ENCODE peak calls at places on chromosomes 5 and 9, in nine cellular contexts. G is H1, A is uterus, B is body of pancreas, U is heart left ventricle, P is gastrocnemius medialis, R is endothelial cell of umbilical vein, Q is suprapubic skin, V is HCT116. M is an unnamed sample.
A peak's percentile ranks its signal among the peaks of the same experiment; 100 is the strongest.

GRCh38 chr5:177601577-177602457 is 1.9 kb downstream of the B4GALT7 start:
- DNase-seq in R (no peak), G (no peak), P (no peak), V (no peak), Q (no peak), A (no peak), B (no peak), U (no peak), M (no peak)

GRCh38 chr9:91119679-91120078 is 242.0 kb downstream of the AUH start:
- DNase-seq in Q (no peak), A (no peak), R (no peak), G (no peak), V (no peak), U (no peak), P (no peak), B (no peak), M (no peak)

GRCh38 chr9:128636024-128636390 is 20.6 kb downstream of the DYNC2I2 start:
- DNase-seq in R (no peak), G (peak; percentile 41), B (peak; percentile 92), Q (no peak), A (no peak), V (no peak), P (no peak), U (peak; percentile 76), M (no peak)

GRCh38 chr9:131839281-131840084 is 99.6 kb upstream of the RAPGEF1 start:
- DNase-seq in G (no peak), V (peak; percentile 33), U (no peak), B (no peak), P (no peak), A (no peak), Q (no peak), R (no peak), M (no peak)

GRCh38 chr5:27308151-27308550 is 269.8 kb upstream of the CDH9 start:
- DNase-seq in V (no peak), R (no peak), Q (no peak), U (no peak), G (no peak), A (no peak), P (no peak), B (no peak), M (no peak)

GRCh38 chr5:25119654-25120053 is 474.9 kb upstream of the CDH10 start:
- DNase-seq in G (no peak), A (no peak), Q (no peak), P (no peak), B (no peak), V (no peak), R (no peak), U (no peak), M (no peak)

GRCh38 chr9:37997636-37998374 is 71.2 kb downstream of the SHB start:
- DNase-seq in B (no peak), U (no peak), R (no peak), P (no peak), A (no peak), Q (no peak), G (no peak), V (no peak), M (no peak)

GRCh38 chr9:99326112-99326916 is 104.2 kb downstream of the SEC61B start:
- DNase-seq in A (no peak), B (no peak), V (no peak), G (no peak), U (no peak), Q (no peak), P (no peak), R (peak; percentile 16), M (no peak)

GRCh38 chr5:152405145-152405544 is at the start of gene NMUR2:
- DNase-seq in A (no peak), B (peak; percentile 8), G (peak; percentile 31), P (no peak), R (no peak), Q (no peak), U (no peak), V (no peak), M (no peak)

GRCh38 chr9:83032065-83032625 is 30.8 kb downstream of the RASEF start:
- DNase-seq in G (no peak), R (no peak), A (no peak), Q (no peak), B (peak; percentile 42), P (no peak), V (no peak), U (no peak), M (no peak)

GRCh38 chr9:108575286-108575685 is 280.5 kb downstream of the ACTL7B start:
- DNase-seq in Q (no peak), P (no peak), R (no peak), A (no peak), U (no peak), B (no peak), G (no peak), V (no peak), M (no peak)

GRCh38 chr5:154493274-154493673 is 15.2 kb upstream of the HAND1 start:
- DNase-seq in R (no peak), A (no peak), P (no peak), Q (peak; percentile 34), U (no peak), V (no peak), B (no peak), G (no peak), M (no peak)

GRCh38 chr5:158390556-158390955 is 531.6 kb upstream of the CLINT1 start:
- DNase-seq in A (no peak), U (no peak), Q (no peak), R (peak; percentile 95), V (no peak), P (no peak), B (no peak), G (no peak), M (no peak)

GRCh38 chr5:18394154-18394804 is 760.0 kb downstream of the TAF11L14 start:
- DNase-seq in R (peak; percentile 40), V (no peak), G (peak; percentile 71), P (no peak), B (peak; percentile 60), A (no peak), U (no peak), Q (no peak), M (peak; percentile 55)

GRCh38 chr5:134113908-134114875 is at the start of gene TCF7:
- DNase-seq in Q (peak; percentile 81), R (peak; percentile 59), B (peak; percentile 86), A (peak; percentile 70), G (peak; percentile 59), P (peak; percentile 58), V (peak; percentile 50), U (peak; percentile 68), M (peak; percentile 43)

GRCh38 chr5:5360878-5361520 is 61.5 kb upstream of the ICE1 start:
- DNase-seq in A (no peak), Q (no peak), R (no peak), U (no peak), V (no peak), G (no peak), P (no peak), B (no peak), M (no peak)

GRCh38 chr9:129889461-129889935 is 54.2 kb downstream of the USP20 start:
- DNase-seq in U (no peak), P (no peak), V (no peak), A (no peak), R (no peak), B (no peak), G (no peak), Q (no peak), M (no peak)
- TF ChIP-seq POLR2A in U (no peak), P (no peak), V (no peak), A (no peak), R (no peak), B (no peak), G (no peak), Q (no peak), M (no peak)

DNA sequence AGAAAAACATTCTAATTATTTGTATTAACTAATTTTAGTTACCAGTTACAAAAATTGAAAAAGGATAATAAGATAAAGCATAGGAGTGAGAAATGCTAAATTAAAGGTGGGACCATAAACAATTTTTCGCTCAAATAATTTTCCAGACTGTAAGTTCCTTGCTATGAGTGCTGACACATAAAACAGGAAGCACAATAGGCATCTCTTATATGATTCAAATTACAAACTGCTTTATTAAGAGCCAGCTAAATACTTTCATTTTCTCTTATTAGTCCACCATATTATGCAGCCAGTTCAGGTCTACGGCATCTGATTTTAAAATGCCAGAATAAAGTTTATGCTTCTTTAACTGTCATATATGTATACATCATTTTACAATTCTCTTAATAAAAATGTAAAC is 4.4 kb downstream of the RC3H2 start:
- DNase-seq in R (peak; percentile 61), B (no peak), G (no peak), P (no peak), A (no peak), V (no peak), U (no peak), Q (no peak), M (no peak)
- H3K4me1 ChIP-seq in R (peaks cover 21% of the 10 kb centered on the region), B (peaks cover 16% of the 10 kb centered on the region), G (no peaks in the 10 kb centered on the region), P (peaks cover 25% of the 10 kb centered on the region), A (peaks cover 18% of the 10 kb centered on the region), V (no peaks in the 10 kb centered on the region), U (peaks cover 50% of the 10 kb centered on the region), Q (peaks cover 41% of the 10 kb centered on the region), M (peaks cover 11% of the 10 kb centered on the region)

DNA sequence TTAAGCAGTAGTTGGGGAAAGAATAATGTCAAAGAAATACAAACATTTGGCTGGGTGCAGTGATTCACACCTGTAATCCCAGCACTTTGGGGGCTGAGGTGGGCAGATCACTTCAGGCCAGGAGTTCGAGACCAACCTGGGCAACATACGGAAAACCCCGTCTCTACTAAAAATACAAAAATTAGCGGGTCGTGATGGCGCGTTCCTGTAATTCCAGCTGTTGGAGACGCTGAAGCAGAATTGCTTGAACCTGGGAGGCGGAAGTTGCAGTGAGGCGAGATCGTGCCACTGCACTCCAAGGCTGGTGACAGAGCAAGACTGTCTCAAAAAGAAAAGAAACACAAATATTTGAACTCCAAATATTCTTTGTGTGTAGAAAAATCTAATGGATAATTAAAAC is 4.7 kb downstream of the MATR3 start:
- DNase-seq in U (no peak), A (no peak), G (no peak), Q (no peak), R (no peak), V (no peak), P (no peak), B (no peak), M (no peak)
- H3K4me3 ChIP-seq in U (no peak overlapping the region), A (no peak overlapping the region), G (no peak overlapping the region), Q (no peak overlapping the region), R (no peak overlapping the region), V (no peak overlapping the region), P (no peak overlapping the region), B (no peak overlapping the region), M (no peak overlapping the region)

DNA sequence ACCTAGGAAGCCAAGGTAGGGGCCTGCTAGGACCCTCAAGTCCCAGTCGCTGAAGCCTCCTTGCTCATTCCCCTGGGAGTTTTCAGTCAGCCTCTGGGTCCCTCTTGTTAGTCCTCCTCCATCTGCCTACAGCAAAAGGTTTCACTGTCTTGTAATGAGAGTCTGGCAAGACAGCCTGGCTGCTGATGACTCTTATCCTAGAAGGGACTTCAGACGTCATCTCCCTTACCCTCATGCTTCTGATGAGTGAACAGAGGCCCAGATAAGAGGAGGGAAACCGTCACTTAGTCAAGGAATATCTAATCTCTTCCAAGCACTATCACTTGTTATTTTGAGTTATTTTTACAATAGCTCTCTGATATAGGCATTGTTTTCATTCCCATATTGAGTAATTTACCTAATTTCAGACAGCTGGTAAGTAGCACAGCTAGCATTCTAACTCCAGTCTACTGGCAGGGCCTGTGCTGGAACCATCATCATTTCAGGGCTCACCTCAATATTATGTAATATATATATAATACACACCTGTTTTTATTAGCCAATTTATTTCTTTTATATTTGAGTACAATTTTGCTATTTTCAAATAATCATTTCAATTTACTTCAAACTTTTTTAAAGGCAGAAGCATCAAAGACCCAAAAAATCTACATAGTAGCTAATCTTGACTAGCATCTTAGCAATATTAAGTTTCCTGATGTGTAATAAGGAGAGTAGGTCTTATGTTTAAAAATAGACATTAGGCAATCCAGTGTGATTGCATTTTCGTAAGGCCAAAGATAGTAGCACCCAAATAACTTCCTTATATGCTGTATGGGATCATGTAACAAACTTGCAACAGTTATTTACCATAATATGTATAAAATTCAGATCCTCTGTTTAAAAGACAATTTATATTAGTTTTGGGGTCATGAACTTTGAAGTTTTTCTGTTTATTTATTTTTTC is 7.9 kb downstream of the CMYA5 start:
- DNase-seq in P (peak; percentile 64), B (no peak), U (peak; percentile 60), G (no peak), V (no peak), A (peak; percentile 24), R (no peak), Q (no peak), M (no peak)
- TF ChIP-seq POLR2A in P (peak; percentile 53), B (no peak), U (no peak), G (no peak), V (no peak), A (no peak), R (no peak), Q (no peak), M (no peak)